ENCODE peak calls at places on chromosomes 16 and 17, in ten cellular contexts. O, Y, N, W, Z, J, C, B, A and Q are unnamed samples.

GRCh38 chr16:35557731-35558130 is 2098.3 kb downstream of the TP53TG3F start:
- DNase-seq in O (no peak), Y (no peak), N (no peak), W (no peak), Z (no peak), J (no peak), C (no peak), B (no peak), A (no peak), Q (no peak)

GRCh38 chr16:31706318-31706717 is 167.3 kb upstream of the ZNF267 start:
- DNase-seq in O (no peak), Y (no peak), N (no peak), W (no peak), Z (no peak), J (no peak), C (no peak), B (no peak), A (no peak), Q (no peak)

GRCh38 chr16:78770353-78771091 is 671.1 kb downstream of the WWOX start:
- DNase-seq in O (no peak), Y (peak), N (peak), W (no peak), Z (peak), J (peak), C (peak), B (peak), A (no peak), Q (no peak)

GRCh38 chr16:2152695-2153506 is 2.7 kb upstream of the TRAF7 start:
- DNase-seq in O (peak), Y (no peak), N (no peak), W (no peak), Z (no peak), J (peak), C (peak), B (peak), A (no peak), Q (no peak)

GRCh38 chr17:59493867-59494266 is 71.5 kb upstream of the DHX40 start:
- DNase-seq in O (no peak), Y (no peak), N (no peak), W (no peak), Z (no peak), J (no peak), C (no peak), B (no peak), A (no peak), Q (no peak)

GRCh38 chr16:25771216-25771615 is 79.5 kb downstream of the HS3ST4 start:
- DNase-seq in O (no peak), Y (no peak), N (no peak), W (no peak), Z (no peak), J (no peak), C (no peak), B (no peak), A (no peak), Q (no peak)

GRCh38 chr16:28241924-28242323 is 30.2 kb upstream of the XPO6 start:
- DNase-seq in O (no peak), Y (peak), N (no peak), W (no peak), Z (no peak), J (no peak), C (no peak), B (no peak), A (no peak), Q (no peak)

GRCh38 chr17:42522263-42522790 is 13.7 kb upstream of the NAGLU start:
- DNase-seq in O (no peak), Y (no peak), N (no peak), W (no peak), Z (peak), J (no peak), C (no peak), B (no peak), A (no peak), Q (no peak)

GRCh38 chr17:11921296-11921695 is 76.0 kb downstream of the ZNF18 start:
- DNase-seq in O (no peak), Y (no peak), N (no peak), W (no peak), Z (no peak), J (no peak), C (no peak), B (no peak), A (no peak), Q (no peak)

GRCh38 chr16:29876186-29876577 is 13.2 kb upstream of the CDIPT start:
- DNase-seq in O (no peak), Y (no peak), N (no peak), W (no peak), Z (no peak), J (no peak), C (no peak), B (no peak), A (no peak), Q (no peak)

GRCh38 chr17:81057079-81057730 is 22.3 kb downstream of the BAIAP2 start:
- DNase-seq in O (peak), Y (peak), N (no peak), W (no peak), Z (peak), J (no peak), C (peak), B (peak), A (peak), Q (peak)

GRCh38 chr17:13597723-13598347 is 3.9 kb downstream of the HS3ST3A1 start:
- DNase-seq in O (peak), Y (peak), N (no peak), W (no peak), Z (no peak), J (no peak), C (peak), B (peak), A (peak), Q (peak)

GRCh38 chr17:50255766-50256480 is 18.3 kb upstream of the TMEM92 start:
- DNase-seq in O (no peak), Y (no peak), N (no peak), W (no peak), Z (no peak), J (no peak), C (no peak), B (no peak), A (no peak), Q (no peak)

GRCh38 chr17:79803997-79804855 is 7.3 kb upstream of the CBX8 start:
- DNase-seq in O (no peak), Y (no peak), N (no peak), W (no peak), Z (no peak), J (no peak), C (no peak), B (peak), A (no peak), Q (peak)

GRCh38 chr17:63911041-63911635 is at the start of gene CSHL1:
- DNase-seq in O (no peak), Y (no peak), N (no peak), W (no peak), Z (no peak), J (peak), C (no peak), B (no peak), A (no peak), Q (no peak)

GRCh38 chr17:82273327-82274133 is at the start of gene CSNK1D:
- DNase-seq in O (peak), Y (peak), N (peak), W (peak), Z (peak), J (peak), C (peak), B (peak), A (peak), Q (peak)

GRCh38 chr16:22323173-22323997 is 26.2 kb downstream of the POLR3E start:
- DNase-seq in O (no peak), Y (no peak), N (no peak), W (no peak), Z (no peak), J (no peak), C (no peak), B (no peak), A (no peak), Q (no peak)

GRCh38 chr17:7177954-7178477 is 1.2 kb downstream of the ASGR1 start:
- DNase-seq in O (peak), Y (no peak), N (no peak), W (no peak), Z (no peak), J (peak), C (no peak), B (peak), A (peak), Q (no peak)

GRCh38 chr16:66662445-66663194 is 33.9 kb downstream of the CMTM4 start:
- DNase-seq in O (peak), Y (peak), N (no peak), W (peak), Z (no peak), J (no peak), C (no peak), B (peak), A (peak), Q (peak)

GRCh38 chr16:64982581-64982980 is 139.3 kb downstream of the CDH11 start:
- DNase-seq in O (no peak), Y (no peak), N (no peak), W (no peak), Z (no peak), J (no peak), C (no peak), B (peak), A (no peak), Q (peak)

DNA sequence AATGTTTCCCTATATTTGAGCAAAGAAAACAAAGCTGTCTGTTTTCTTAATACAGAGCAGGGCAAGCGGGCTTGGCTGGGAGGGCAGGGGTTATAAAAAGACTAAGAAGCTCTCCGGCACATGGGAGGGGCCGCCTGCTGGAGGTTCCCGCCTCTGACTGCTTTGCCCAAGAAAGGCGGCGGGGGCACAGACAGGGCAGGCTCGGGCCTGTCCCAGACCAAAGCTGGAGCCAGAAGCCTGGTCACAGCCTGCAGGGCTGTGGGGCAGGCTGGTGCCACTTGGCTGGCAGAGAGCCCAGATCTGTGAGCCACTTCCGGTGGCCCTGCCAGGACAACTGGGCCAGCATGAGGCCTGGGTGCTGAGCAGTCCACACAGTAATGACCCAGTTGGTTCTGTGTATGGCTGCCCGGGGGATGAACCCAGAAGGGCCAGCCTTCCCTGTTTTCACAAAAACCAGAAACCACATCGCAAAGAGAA is 89.4 kb downstream of the LITAF start:
- DNase-seq in O (peak), Y (peak), N (peak), W (peak), Z (peak), J (peak), C (peak), B (peak), A (peak), Q (peak)
- TF ChIP-seq CTCF in O (no peak), Y (peak), N (peak), W (peak), Z (peak), J (no peak), C (peak), B (no peak), A (peak), Q (peak)

DNA sequence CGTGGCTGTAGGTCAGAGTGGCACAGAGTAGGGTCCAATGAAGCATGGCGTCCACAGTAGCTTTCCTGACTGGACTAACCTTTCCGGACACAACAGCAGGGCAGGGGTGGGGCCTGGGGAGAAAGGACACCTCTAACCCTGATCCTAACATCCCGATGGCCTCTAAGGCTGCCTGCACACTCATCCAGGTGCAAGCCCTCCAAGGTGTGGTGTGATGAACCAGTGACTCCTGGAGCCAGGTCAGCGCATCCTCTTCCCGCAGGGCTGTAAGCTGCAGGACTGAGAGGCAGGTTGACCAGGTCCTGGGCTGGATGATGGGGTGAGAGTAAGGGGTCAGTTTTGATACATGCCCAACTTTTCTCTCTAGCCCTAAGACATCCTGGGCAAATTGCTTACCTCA is 3.1 kb upstream of the ERBB2 start:
- DNase-seq in O (no peak), Y (no peak), N (no peak), W (no peak), Z (no peak), J (no peak), C (no peak), B (no peak), A (no peak), Q (no peak)
- H3K4me3 ChIP-seq in O (no peak), Y (no peak), N (no peak), W (no peak), Z (no peak), J (no peak), C (no peak), B (no peak), A (no peak), Q (no peak)

DNA sequence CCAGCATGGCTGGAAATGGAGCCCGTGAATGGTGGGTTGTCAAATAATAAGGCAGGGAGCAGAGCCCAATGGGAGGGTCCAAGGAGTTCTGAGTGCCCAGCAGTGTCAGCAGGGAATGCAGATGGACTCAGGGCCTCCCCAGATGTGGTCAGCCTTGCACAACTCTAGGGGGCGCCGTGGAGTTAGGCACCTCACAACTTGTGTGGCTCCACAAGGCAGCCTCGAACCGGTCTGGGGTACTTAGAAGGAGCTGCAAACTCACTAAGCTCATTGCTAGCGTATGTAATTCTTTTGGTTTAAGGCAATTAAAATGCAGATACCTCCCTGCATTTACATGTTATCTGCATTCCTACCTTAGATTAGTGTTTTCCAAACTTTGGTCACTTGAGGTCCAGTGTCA is 18.1 kb downstream of the IRF8 start:
- DNase-seq in O (no peak), Y (no peak), N (no peak), W (no peak), Z (no peak), J (no peak), C (no peak), B (no peak), A (no peak), Q (no peak)
- TF ChIP-seq CTCF in O (peak), Y (no peak), N (no peak), W (peak), Z (no peak), J (no peak), C (no peak), B (no peak), A (no peak), Q (no peak)

GRCh38 chr17:8742828-8743227 is 1.8 kb downstream of the CCDC42 start:
- DNase-seq in O (no peak), Y (no peak), N (peak), W (no peak), Z (no peak), J (no peak), C (no peak), B (no peak), A (no peak), Q (no peak)

GRCh38 chr17:8742274-8742673 is 2.4 kb downstream of the CCDC42 start:
- DNase-seq in O (no peak), Y (no peak), N (peak), W (no peak), Z (no peak), J (no peak), C (no peak), B (no peak), A (no peak), Q (no peak)

GRCh38 chr17:8741366-8741765 is 3.3 kb downstream of the CCDC42 start:
- DNase-seq in O (no peak), Y (no peak), N (peak), W (no peak), Z (no peak), J (no peak), C (no peak), B (no peak), A (no peak), Q (no peak)

GRCh38 chr17:8740486-8740885 is 4.2 kb downstream of the CCDC42 start:
- DNase-seq in O (no peak), Y (no peak), N (peak), W (no peak), Z (no peak), J (no peak), C (peak), B (no peak), A (no peak), Q (no peak)

DNA sequence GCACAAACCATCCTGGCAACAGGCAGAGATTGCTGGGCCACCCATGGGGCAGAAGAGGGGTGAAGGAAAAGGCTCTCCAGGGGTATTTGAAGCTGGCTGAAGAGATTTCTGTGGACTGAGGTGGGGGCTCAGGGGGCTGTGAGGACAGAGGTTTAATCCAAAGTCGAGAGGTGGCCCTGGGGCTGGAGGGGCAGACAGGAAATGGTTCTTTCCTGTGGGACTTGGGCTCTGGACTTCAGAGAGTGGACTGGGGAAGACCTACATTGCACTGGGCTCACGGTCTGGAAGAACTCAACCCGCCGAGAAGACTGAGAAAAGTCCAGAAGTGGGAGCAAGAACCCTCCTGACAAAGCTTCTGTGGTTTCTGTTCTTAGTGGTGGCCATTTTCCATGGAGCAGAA is 2.9 kb downstream of the CCDC42 start:
- DNase-seq in O (no peak), Y (no peak), N (peak), W (no peak), Z (no peak), J (no peak), C (no peak), B (no peak), A (no peak), Q (no peak)
- H3K4me3 ChIP-seq in O (no peak), Y (no peak), N (no peak), W (no peak), Z (no peak), J (no peak), C (no peak), B (no peak), A (no peak), Q (no peak)

GRCh38 chr17:76307966-76308338 is at the start of gene QRICH2:
- DNase-seq in O (no peak), Y (no peak), N (no peak), W (no peak), Z (no peak), J (no peak), C (no peak), B (no peak), A (no peak), Q (no peak)

GRCh38 chr17:76309461-76309860 is 1.4 kb upstream of the QRICH2 start:
- DNase-seq in O (no peak), Y (no peak), N (no peak), W (no peak), Z (no peak), J (no peak), C (no peak), B (no peak), A (no peak), Q (no peak)

GRCh38 chr17:76307299-76307965 is 644 bp downstream of the QRICH2 start:
- DNase-seq in O (no peak), Y (no peak), N (no peak), W (no peak), Z (no peak), J (no peak), C (no peak), B (no peak), A (no peak), Q (no peak)

GRCh38 chr17:76304226-76305134 is 3.6 kb downstream of the QRICH2 start:
- DNase-seq in O (no peak), Y (no peak), N (no peak), W (no peak), Z (no peak), J (no peak), C (no peak), B (no peak), A (no peak), Q (no peak)
- TF ChIP-seq CTCF in O (no peak), Y (no peak), N (no peak), W (no peak), Z (no peak), J (no peak), C (no peak), B (no peak), A (no peak), Q (no peak)